ENCODE peak calls at places on chromosome 20, in eight cellular contexts. One of them, this sample, is unnamed.

GRCh38 chr20:48928832-48929725 is 7.6 kb downstream of the ARFGEF2 start:
- DNase-seq in H9: no peak
- DNase-seq in H1: no peak
- DNase-seq in thyroid gland: peak; percentile 73
- DNase-seq in esophagus squamous epithelium: no peak
- DNase-seq in progenitor cell of endocrine pancreas: no peak
- DNase-seq in astrocyte of the spinal cord: peak; percentile 48
- DNase-seq in CD4-positive, alpha-beta T cell: no peak
- DNase-seq in this sample: no peak

GRCh38 chr20:60244373-60245146 is 286.3 kb downstream of the CDH26 start:
- DNase-seq in H9: no peak
- DNase-seq in H1: no peak
- DNase-seq in thyroid gland: no peak
- DNase-seq in esophagus squamous epithelium: no peak
- DNase-seq in progenitor cell of endocrine pancreas: no peak
- DNase-seq in astrocyte of the spinal cord: no peak
- DNase-seq in CD4-positive, alpha-beta T cell: no peak
- DNase-seq in this sample: no peak

GRCh38 chr20:21523398-21523868 is 9.6 kb upstream of the NKX2-2 start:
- DNase-seq in H9: peak; percentile 36
- DNase-seq in H1: no peak
- DNase-seq in thyroid gland: no peak
- DNase-seq in esophagus squamous epithelium: no peak
- DNase-seq in progenitor cell of endocrine pancreas: no peak
- DNase-seq in astrocyte of the spinal cord: no peak
- DNase-seq in CD4-positive, alpha-beta T cell: no peak
- DNase-seq in this sample: no peak

GRCh38 chr20:63116412-63117106 is 99.4 kb downstream of the YTHDF1 start:
- DNase-seq in H9: peak; percentile 67
- DNase-seq in H1: peak; percentile 87
- DNase-seq in thyroid gland: peak; percentile 18
- DNase-seq in esophagus squamous epithelium: no peak
- DNase-seq in progenitor cell of endocrine pancreas: peak; percentile 67
- DNase-seq in astrocyte of the spinal cord: peak; percentile 7
- DNase-seq in CD4-positive, alpha-beta T cell: no peak
- DNase-seq in this sample: peak; percentile 32

GRCh38 chr20:15185913-15186312 is 848.5 kb upstream of the FLRT3 start:
- DNase-seq in H9: no peak
- DNase-seq in H1: no peak
- DNase-seq in thyroid gland: no peak
- DNase-seq in esophagus squamous epithelium: no peak
- DNase-seq in progenitor cell of endocrine pancreas: no peak
- DNase-seq in astrocyte of the spinal cord: no peak
- DNase-seq in CD4-positive, alpha-beta T cell: no peak
- DNase-seq in this sample: no peak

GRCh38 chr20:61757678-61758555 is 307.8 kb downstream of the TAF4 start:
- DNase-seq in H9: no peak
- DNase-seq in H1: no peak
- DNase-seq in thyroid gland: no peak
- DNase-seq in esophagus squamous epithelium: no peak
- DNase-seq in progenitor cell of endocrine pancreas: no peak
- DNase-seq in astrocyte of the spinal cord: peak; percentile 14
- DNase-seq in CD4-positive, alpha-beta T cell: no peak
- DNase-seq in this sample: peak; percentile 82

GRCh38 chr20:18477821-18478220 is 10.6 kb downstream of the POLR3F start:
- DNase-seq in H9: no peak
- DNase-seq in H1: no peak
- DNase-seq in thyroid gland: no peak
- DNase-seq in esophagus squamous epithelium: no peak
- DNase-seq in progenitor cell of endocrine pancreas: no peak
- DNase-seq in astrocyte of the spinal cord: no peak
- DNase-seq in CD4-positive, alpha-beta T cell: no peak
- DNase-seq in this sample: no peak

GRCh38 chr20:24993337-24994185 is 1.0 kb upstream of the APMAP start:
- DNase-seq in H9: no peak
- DNase-seq in H1: peak; percentile 20
- DNase-seq in thyroid gland: no peak
- DNase-seq in esophagus squamous epithelium: no peak
- DNase-seq in progenitor cell of endocrine pancreas: no peak
- DNase-seq in astrocyte of the spinal cord: peak; percentile 65
- DNase-seq in CD4-positive, alpha-beta T cell: peak; percentile 14
- DNase-seq in this sample: no peak

GRCh38 chr20:4227085-4227821 is 211.9 kb upstream of the RNF24 start:
- DNase-seq in H9: peak; percentile 80
- DNase-seq in H1: peak; percentile 59
- DNase-seq in thyroid gland: no peak
- DNase-seq in esophagus squamous epithelium: no peak
- DNase-seq in progenitor cell of endocrine pancreas: no peak
- DNase-seq in astrocyte of the spinal cord: peak; percentile 47
- DNase-seq in CD4-positive, alpha-beta T cell: no peak
- DNase-seq in this sample: no peak

GRCh38 chr20:4029505-4030467 is 14.4 kb upstream of the RNF24 start:
- DNase-seq in H9: no peak
- DNase-seq in H1: no peak
- DNase-seq in thyroid gland: no peak
- DNase-seq in esophagus squamous epithelium: no peak
- DNase-seq in progenitor cell of endocrine pancreas: no peak
- DNase-seq in astrocyte of the spinal cord: no peak
- DNase-seq in CD4-positive, alpha-beta T cell: no peak
- DNase-seq in this sample: no peak

GRCh38 chr20:43442310-43442880 is 15.3 kb upstream of the SRSF6 start:
- DNase-seq in H9: peak; percentile 58
- DNase-seq in H1: no peak
- DNase-seq in thyroid gland: no peak
- DNase-seq in esophagus squamous epithelium: no peak
- DNase-seq in progenitor cell of endocrine pancreas: no peak
- DNase-seq in astrocyte of the spinal cord: no peak
- DNase-seq in CD4-positive, alpha-beta T cell: no peak
- DNase-seq in this sample: no peak

GRCh38 chr20:44780226-44780625 is 30.1 kb downstream of the RIMS4 start:
- DNase-seq in H9: peak; percentile 61
- DNase-seq in H1: peak; percentile 77
- DNase-seq in thyroid gland: peak; percentile 54
- DNase-seq in esophagus squamous epithelium: no peak
- DNase-seq in progenitor cell of endocrine pancreas: peak; percentile 66
- DNase-seq in astrocyte of the spinal cord: peak; percentile 49
- DNase-seq in CD4-positive, alpha-beta T cell: peak; percentile 43
- DNase-seq in this sample: no peak

GRCh38 chr20:17910828-17911294 is 57.7 kb downstream of the SNX5 start:
- DNase-seq in H9: no peak
- DNase-seq in H1: no peak
- DNase-seq in thyroid gland: peak; percentile 29
- DNase-seq in esophagus squamous epithelium: no peak
- DNase-seq in progenitor cell of endocrine pancreas: no peak
- DNase-seq in astrocyte of the spinal cord: peak; percentile 91
- DNase-seq in CD4-positive, alpha-beta T cell: no peak
- DNase-seq in this sample: no peak

GRCh38 chr20:51586005-51586440 is 43.5 kb upstream of the NFATC2 start:
- DNase-seq in H9: no peak
- DNase-seq in H1: no peak
- DNase-seq in thyroid gland: no peak
- DNase-seq in esophagus squamous epithelium: no peak
- DNase-seq in progenitor cell of endocrine pancreas: no peak
- DNase-seq in astrocyte of the spinal cord: peak; percentile 80
- DNase-seq in CD4-positive, alpha-beta T cell: no peak
- DNase-seq in this sample: no peak

GRCh38 chr20:6908673-6909072 is 141.2 kb downstream of the BMP2 start:
- DNase-seq in H9: peak; percentile 62
- DNase-seq in H1: no peak
- DNase-seq in thyroid gland: no peak
- DNase-seq in esophagus squamous epithelium: no peak
- DNase-seq in progenitor cell of endocrine pancreas: no peak
- DNase-seq in astrocyte of the spinal cord: no peak
- DNase-seq in CD4-positive, alpha-beta T cell: no peak
- DNase-seq in this sample: no peak

GRCh38 chr20:47125553-47126373 is 230.7 kb downstream of the ZMYND8 start:
- DNase-seq in H9: peak; percentile 40
- DNase-seq in H1: no peak
- DNase-seq in thyroid gland: peak; percentile 18
- DNase-seq in esophagus squamous epithelium: no peak
- DNase-seq in progenitor cell of endocrine pancreas: no peak
- DNase-seq in astrocyte of the spinal cord: no peak
- DNase-seq in CD4-positive, alpha-beta T cell: no peak
- DNase-seq in this sample: no peak

GRCh38 chr20:18103497-18103896 is 34.2 kb upstream of the KAT14 start:
- DNase-seq in H9: no peak
- DNase-seq in H1: no peak
- DNase-seq in thyroid gland: no peak
- DNase-seq in esophagus squamous epithelium: no peak
- DNase-seq in progenitor cell of endocrine pancreas: no peak
- DNase-seq in astrocyte of the spinal cord: no peak
- DNase-seq in CD4-positive, alpha-beta T cell: no peak
- DNase-seq in this sample: no peak

GRCh38 chr20:45969712-45970634 is 2.0 kb downstream of the ZNF335 start:
- DNase-seq in H9: peak; percentile 53
- DNase-seq in H1: no peak
- DNase-seq in thyroid gland: no peak
- DNase-seq in esophagus squamous epithelium: no peak
- DNase-seq in progenitor cell of endocrine pancreas: no peak
- DNase-seq in astrocyte of the spinal cord: peak; percentile 73
- DNase-seq in CD4-positive, alpha-beta T cell: peak; percentile 31
- DNase-seq in this sample: peak; percentile 18

GRCh38 chr20:45970646-45971424 is 1.2 kb downstream of the ZNF335 start:
- DNase-seq in H9: peak; percentile 29
- DNase-seq in H1: no peak
- DNase-seq in thyroid gland: peak; percentile 65
- DNase-seq in esophagus squamous epithelium: no peak
- DNase-seq in progenitor cell of endocrine pancreas: no peak
- DNase-seq in astrocyte of the spinal cord: peak; percentile 29
- DNase-seq in CD4-positive, alpha-beta T cell: no peak
- DNase-seq in this sample: peak; percentile 92

GRCh38 chr20:45971425-45971674 is 653 bp downstream of the ZNF335 start:
- DNase-seq in H9: no peak
- DNase-seq in H1: no peak
- DNase-seq in thyroid gland: no peak
- DNase-seq in esophagus squamous epithelium: peak; percentile 52
- DNase-seq in progenitor cell of endocrine pancreas: no peak
- DNase-seq in astrocyte of the spinal cord: no peak
- DNase-seq in CD4-positive, alpha-beta T cell: no peak
- DNase-seq in this sample: no peak

GRCh38 chr20:45972500-45973183 is 639 bp upstream of the ZNF335 start:
- DNase-seq in H9: no peak
- DNase-seq in H1: no peak
- DNase-seq in thyroid gland: no peak
- DNase-seq in esophagus squamous epithelium: no peak
- DNase-seq in progenitor cell of endocrine pancreas: no peak
- DNase-seq in astrocyte of the spinal cord: no peak
- DNase-seq in CD4-positive, alpha-beta T cell: no peak
- DNase-seq in this sample: peak; percentile 38

GRCh38 chr20:45971675-45972499 is at the start of gene ZNF335:
- DNase-seq in H9: peak; percentile 94
- DNase-seq in H1: peak; percentile 96
- DNase-seq in thyroid gland: peak; percentile 95
- DNase-seq in esophagus squamous epithelium: peak; percentile 87
- DNase-seq in progenitor cell of endocrine pancreas: peak; percentile 92
- DNase-seq in astrocyte of the spinal cord: peak; percentile 99
- DNase-seq in CD4-positive, alpha-beta T cell: peak; percentile 96
- DNase-seq in this sample: peak; percentile 97
- TF ChIP-seq CTCF in H9: no peak
- TF ChIP-seq CTCF in H1: peak; percentile 18
- TF ChIP-seq CTCF in thyroid gland: peak; percentile 29
- TF ChIP-seq CTCF in esophagus squamous epithelium: peak; percentile 43
- TF ChIP-seq CTCF in progenitor cell of endocrine pancreas: peak; percentile 17
- TF ChIP-seq CTCF in astrocyte of the spinal cord: no peak
- TF ChIP-seq CTCF in CD4-positive, alpha-beta T cell: no peak
- TF ChIP-seq CTCF in this sample: peak; percentile 64

GRCh38 chr20:36792422-36792821 is 18.9 kb upstream of the DSN1 start:
- DNase-seq in H9: peak; percentile 84
- DNase-seq in H1: no peak
- DNase-seq in thyroid gland: peak; percentile 96
- DNase-seq in esophagus squamous epithelium: no peak
- DNase-seq in progenitor cell of endocrine pancreas: no peak
- DNase-seq in astrocyte of the spinal cord: peak; percentile 66
- DNase-seq in CD4-positive, alpha-beta T cell: no peak
- DNase-seq in this sample: no peak
- TF ChIP-seq CTCF in H9: peak; percentile 64
- TF ChIP-seq CTCF in H1: peak; percentile 60
- TF ChIP-seq CTCF in thyroid gland: peak; percentile 64
- TF ChIP-seq CTCF in esophagus squamous epithelium: no peak
- TF ChIP-seq CTCF in progenitor cell of endocrine pancreas: peak; percentile 21
- TF ChIP-seq CTCF in astrocyte of the spinal cord: peak; percentile 67
- TF ChIP-seq CTCF in CD4-positive, alpha-beta T cell: no peak
- TF ChIP-seq CTCF in this sample: peak; percentile 76

DNA sequence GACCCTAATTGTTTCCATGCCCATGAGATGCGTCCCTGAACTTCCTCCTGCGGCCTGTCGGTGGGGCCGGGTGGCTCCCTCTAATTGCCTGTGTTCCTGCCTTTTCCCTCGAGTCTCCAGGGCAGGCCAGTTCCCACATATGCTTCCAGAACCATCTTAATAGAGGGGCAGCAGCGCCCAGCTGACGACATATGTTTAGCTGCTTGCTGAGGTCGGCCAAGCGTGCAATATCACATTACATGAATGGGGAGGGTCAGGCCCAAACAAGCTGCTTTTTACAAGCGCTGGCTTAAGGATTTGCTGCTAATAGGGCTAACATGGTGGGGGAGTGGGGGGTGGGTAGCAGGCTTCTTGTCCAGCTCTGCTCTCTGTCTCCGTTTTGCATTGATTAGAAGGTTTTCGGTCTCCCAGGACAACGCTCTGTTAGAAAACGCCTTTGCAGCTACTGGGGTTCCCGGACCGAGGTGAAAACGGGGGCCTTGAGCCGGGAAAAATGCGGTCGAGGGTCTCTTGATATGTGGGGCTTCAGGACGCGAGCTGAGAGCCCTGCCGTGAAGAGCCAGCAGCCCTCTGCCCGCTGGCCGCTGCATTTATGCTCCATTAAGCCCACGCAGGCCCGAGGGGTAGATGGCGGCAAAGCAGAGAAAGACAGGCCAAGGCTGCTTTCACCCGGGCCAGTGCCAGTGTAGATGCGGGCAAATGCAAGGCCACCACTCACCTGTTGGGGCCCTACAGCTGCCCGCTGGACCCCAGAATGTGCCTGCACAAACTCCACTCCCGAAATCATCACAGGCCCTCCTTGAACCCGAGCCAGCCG is 308.5 kb downstream of the BMP7 start:
- DNase-seq in H9: no peak
- DNase-seq in H1: no peak
- DNase-seq in thyroid gland: no peak
- DNase-seq in esophagus squamous epithelium: no peak
- DNase-seq in progenitor cell of endocrine pancreas: no peak
- DNase-seq in astrocyte of the spinal cord: peak; percentile 41
- DNase-seq in CD4-positive, alpha-beta T cell: no peak
- DNase-seq in this sample: no peak
- TF ChIP-seq CTCF in H9: peak; percentile 40
- TF ChIP-seq CTCF in H1: peak; percentile 36
- TF ChIP-seq CTCF in thyroid gland: no peak
- TF ChIP-seq CTCF in esophagus squamous epithelium: no peak
- TF ChIP-seq CTCF in progenitor cell of endocrine pancreas: no peak
- TF ChIP-seq CTCF in astrocyte of the spinal cord: no peak
- TF ChIP-seq CTCF in CD4-positive, alpha-beta T cell: no peak
- TF ChIP-seq CTCF in this sample: peak; percentile 27

DNA sequence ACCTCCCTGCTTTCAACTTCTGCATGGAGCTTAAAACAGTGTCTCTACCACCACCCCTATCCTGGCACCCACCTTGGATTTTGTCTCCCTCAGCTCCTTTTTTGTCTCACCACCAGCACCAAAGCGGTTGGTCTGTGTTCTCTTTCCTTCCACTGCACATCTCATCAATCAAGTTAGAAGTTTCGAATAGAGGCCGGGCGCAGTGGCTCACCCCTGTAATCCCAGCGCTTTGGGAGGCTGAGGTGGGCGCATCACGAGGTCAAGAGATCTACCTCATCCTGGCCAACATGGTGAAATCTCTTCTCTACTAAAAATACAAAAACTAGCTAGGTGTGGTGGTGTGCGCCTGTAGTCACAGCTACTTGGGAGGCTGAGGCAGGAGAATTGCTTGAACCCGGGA is 6.1 kb downstream of the PCED1A start:
- DNase-seq in H9: no peak
- DNase-seq in H1: no peak
- DNase-seq in thyroid gland: no peak
- DNase-seq in esophagus squamous epithelium: no peak
- DNase-seq in progenitor cell of endocrine pancreas: no peak
- DNase-seq in astrocyte of the spinal cord: no peak
- DNase-seq in CD4-positive, alpha-beta T cell: no peak
- DNase-seq in this sample: no peak
- TF ChIP-seq CTCF in H9: no peak
- TF ChIP-seq CTCF in H1: no peak
- TF ChIP-seq CTCF in thyroid gland: no peak
- TF ChIP-seq CTCF in esophagus squamous epithelium: no peak
- TF ChIP-seq CTCF in progenitor cell of endocrine pancreas: no peak
- TF ChIP-seq CTCF in astrocyte of the spinal cord: no peak
- TF ChIP-seq CTCF in CD4-positive, alpha-beta T cell: no peak
- TF ChIP-seq CTCF in this sample: no peak

This sample was measured in chondrocyte.